ENCODE peak calls at places on chromosomes 2 and 18, in nine cellular contexts. F is Peyer's patch, O is body of pancreas, J is ovary, B is H1, N is uterus, Q is prostate gland, U is suprapubic skin, Y is right lobe of liver. C is an unnamed sample.

GRCh38 chr2:17830053-17831034 is 14.1 kb downstream of the MSGN1 start:
- DNase-seq in F (peak; percentile 82), O (peak; percentile 52), J (no peak), B (peak; percentile 99), N (peak; percentile 38), Q (peak; percentile 42), U (no peak), Y (peak; percentile 73), C (peak; percentile 80)

GRCh38 chr2:96683307-96683706 is 40.7 kb downstream of the FER1L5 start:
- DNase-seq in F (peak; percentile 15), O (no peak), J (no peak), B (no peak), N (no peak), Q (no peak), U (no peak), Y (no peak), C (no peak)

GRCh38 chr2:142724713-142725349 is 152.6 kb upstream of the KYNU start:
- DNase-seq in F (no peak), O (no peak), J (no peak), B (no peak), N (no peak), Q (no peak), U (no peak), Y (no peak), C (no peak)

GRCh38 chr18:38575648-38576047 is 1010.0 kb upstream of the CELF4 start:
- DNase-seq in F (no peak), O (no peak), J (no peak), B (no peak), N (no peak), Q (no peak), U (no peak), Y (no peak), C (no peak)

GRCh38 chr2:20485989-20486388 is 39.1 kb downstream of the RHOB start:
- DNase-seq in F (no peak), O (no peak), J (no peak), B (no peak), N (no peak), Q (no peak), U (no peak), Y (no peak), C (no peak)

GRCh38 chr2:8152392-8153257 is 529.2 kb upstream of the ID2 start:
- DNase-seq in F (no peak), O (no peak), J (no peak), B (no peak), N (no peak), Q (no peak), U (no peak), Y (no peak), C (no peak)

GRCh38 chr2:11160731-11161455 is 5.6 kb downstream of the SLC66A3 start:
- DNase-seq in F (no peak), O (no peak), J (no peak), B (no peak), N (no peak), Q (no peak), U (no peak), Y (no peak), C (no peak)

GRCh38 chr2:119137502-119137901 is 21.0 kb downstream of the C1QL2 start:
- DNase-seq in F (no peak), O (no peak), J (no peak), B (no peak), N (no peak), Q (no peak), U (no peak), Y (no peak), C (no peak)

GRCh38 chr2:105582952-105583660 is 161.6 kb upstream of the NCK2 start:
- DNase-seq in F (no peak), O (peak; percentile 56), J (no peak), B (no peak), N (no peak), Q (no peak), U (no peak), Y (no peak), C (no peak)
- TF ChIP-seq POLR2A in F (peak; percentile 29), O (no peak), J (no peak), B (no peak), N (no peak), Q (no peak), U (no peak), Y (no peak), C (no peak)

GRCh38 chr2:118061135-118061955 is 26.9 kb upstream of the INSIG2 start:
- DNase-seq in F (no peak), O (no peak), J (no peak), B (no peak), N (no peak), Q (no peak), U (no peak), Y (no peak), C (no peak)

GRCh38 chr2:118062048-118062447 is 26.2 kb upstream of the INSIG2 start:
- DNase-seq in F (no peak), O (no peak), J (no peak), B (no peak), N (no peak), Q (no peak), U (no peak), Y (no peak), C (no peak)

GRCh38 chr2:118059919-118060478 is 28.3 kb upstream of the INSIG2 start:
- DNase-seq in F (no peak), O (no peak), J (no peak), B (no peak), N (no peak), Q (no peak), U (no peak), Y (no peak), C (no peak)

GRCh38 chr2:118056165-118056534 is 32.1 kb upstream of the INSIG2 start:
- DNase-seq in F (no peak), O (no peak), J (no peak), B (no peak), N (no peak), Q (peak; percentile 10), U (no peak), Y (no peak), C (no peak)

GRCh38 chr2:118058979-118059378 is 29.3 kb upstream of the INSIG2 start:
- DNase-seq in F (no peak), O (no peak), J (no peak), B (no peak), N (no peak), Q (no peak), U (no peak), Y (no peak), C (no peak)
- H3K27ac ChIP-seq in F (no peak overlapping the region), O (no peak overlapping the region), J (no peak overlapping the region), B (no peak overlapping the region), N (no peak overlapping the region), Q (no peak overlapping the region), U (no peak overlapping the region), Y (no peak overlapping the region), C (no peak overlapping the region)

GRCh38 chr2:62202019-62202722 is 6.3 kb downstream of the B3GNT2 start:
- DNase-seq in F (no peak), O (no peak), J (no peak), B (no peak), N (no peak), Q (no peak), U (no peak), Y (no peak), C (no peak)
- TF ChIP-seq POLR2A in F (no peak), O (no peak), J (no peak), B (no peak), N (no peak), Q (no peak), U (no peak), Y (no peak), C (no peak)

DNA sequence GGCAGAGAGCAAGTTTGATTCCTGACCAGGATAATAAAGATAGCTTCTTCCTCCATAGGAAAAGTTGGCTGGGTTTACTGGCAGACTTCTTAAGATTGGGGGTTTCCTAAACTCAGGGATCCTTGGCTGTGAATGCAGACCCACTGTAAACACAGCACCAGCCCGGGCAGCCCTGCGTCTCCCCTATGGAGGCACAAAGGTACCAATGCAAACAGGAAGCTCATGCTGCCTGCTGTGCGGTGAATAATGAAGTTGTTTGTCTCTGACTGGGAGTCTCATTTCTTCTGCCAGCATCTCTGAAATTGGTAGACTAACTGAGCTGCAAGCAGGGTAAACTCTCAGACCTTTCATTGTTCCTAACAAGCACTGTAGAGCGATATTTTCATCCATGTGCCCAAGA is 96.1 kb upstream of the ARHGAP28 start:
- DNase-seq in F (no peak), O (no peak), J (no peak), B (peak; percentile 59), N (no peak), Q (no peak), U (no peak), Y (no peak), C (no peak)
- H3K27ac ChIP-seq in F (no peak overlapping the region), O (no peak overlapping the region), J (no peak overlapping the region), B (no peak overlapping the region), N (no peak overlapping the region), Q (no peak overlapping the region), U (no peak overlapping the region), Y (no peak overlapping the region), C (no peak overlapping the region)

DNA sequence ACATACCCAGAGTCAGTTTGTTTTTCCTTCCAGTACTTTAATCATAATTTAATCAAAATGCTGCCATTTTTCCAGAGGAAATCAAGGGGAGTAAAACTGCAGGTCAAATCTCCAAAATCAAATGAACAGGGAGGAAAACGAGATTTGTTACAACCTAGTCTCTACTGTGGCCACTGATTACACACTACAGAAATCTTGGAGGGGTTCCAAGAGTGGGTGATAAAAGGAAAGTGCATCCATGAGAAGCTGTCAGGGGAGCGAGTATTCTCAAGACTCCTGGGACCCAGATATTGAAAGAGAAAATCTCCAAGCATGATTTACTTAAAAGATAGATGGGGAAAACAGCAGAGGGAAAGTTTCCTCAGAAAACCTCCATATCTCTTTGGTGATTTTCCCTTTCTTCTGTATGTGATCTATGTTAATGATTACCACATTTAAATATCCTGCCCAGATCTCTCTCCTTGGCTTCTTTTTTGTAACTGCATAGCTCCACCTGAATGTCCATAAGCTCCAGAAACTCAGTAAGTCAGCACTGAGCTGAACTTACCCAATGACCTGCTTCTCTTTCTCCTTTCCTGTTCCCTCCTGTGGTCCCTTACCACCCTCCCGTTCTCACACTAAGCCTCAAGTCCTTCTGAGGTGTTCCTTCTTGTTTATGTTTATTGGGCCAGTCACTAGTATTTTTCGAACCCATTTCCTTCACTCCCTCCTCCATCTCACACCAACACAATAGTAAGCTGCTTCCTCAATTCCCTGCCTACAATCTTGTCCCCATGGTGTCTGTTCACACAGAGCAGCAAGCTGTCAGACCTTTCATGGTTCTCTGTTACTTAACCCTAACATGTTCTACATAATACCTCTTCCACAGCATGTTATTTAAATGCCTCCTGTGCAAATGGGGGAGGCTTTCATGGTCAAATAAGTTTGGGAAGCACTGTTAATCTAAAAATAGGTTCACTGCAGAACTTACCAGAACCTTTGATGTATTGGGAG is 73.9 kb upstream of the TWSG1 start:
- DNase-seq in F (no peak), O (no peak), J (no peak), B (no peak), N (no peak), Q (no peak), U (no peak), Y (no peak), C (no peak)
- TF ChIP-seq POLR2A in F (no peak), O (no peak), J (no peak), B (no peak), N (no peak), Q (no peak), U (no peak), Y (no peak), C (no peak)

DNA sequence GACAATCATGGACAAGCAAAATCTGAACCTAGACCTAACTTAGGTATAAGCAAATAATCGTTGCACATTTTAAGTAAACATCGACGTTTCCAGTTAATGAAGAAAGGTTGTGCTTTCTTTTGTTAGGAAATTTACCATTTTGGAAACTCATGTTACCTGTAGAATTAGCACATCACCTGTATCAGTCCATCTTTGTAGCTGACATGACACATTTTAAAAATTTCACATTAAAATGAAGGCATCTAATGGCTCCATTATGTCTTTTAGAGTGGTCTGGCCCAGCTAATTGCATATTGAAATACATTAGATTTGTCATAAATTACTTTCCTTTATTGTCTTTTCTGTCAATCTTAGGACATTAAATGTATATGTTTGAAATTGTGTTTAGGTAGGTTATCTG is 119.0 kb upstream of the MGAT5 start:
- DNase-seq in F (no peak), O (no peak), J (no peak), B (no peak), N (no peak), Q (no peak), U (no peak), Y (no peak), C (no peak)
- H3K27ac ChIP-seq in F (no peak overlapping the region), O (no peak overlapping the region), J (no peak overlapping the region), B (no peak overlapping the region), N (no peak overlapping the region), Q (no peak overlapping the region), U (no peak overlapping the region), Y (no peak overlapping the region), C (peak overlapping the region; percentile 53)